ENCODE peak calls at places on chromosomes 16 and 17, in seven cellular contexts. D is ascending aorta, H is right atrium auricular region, O is heart left ventricle, Q is upper lobe of right lung, I is right cardiac atrium, S is transverse colon. Y is an unnamed sample. For H3K4me1, the result is how much of the 10 kb centered on the place peaks cover.

GRCh38 chr16:87391324-87391949 is 699 bp upstream of the MAP1LC3B start:
- DNase-seq in Q (peak), S (peak), I (peak), O (peak), D (peak), H (peak), Y (peak)

GRCh38 chr16:66324785-66325184 is 41.7 kb upstream of the CDH5 start:
- DNase-seq in O (no peak), Q (no peak), D (no peak), S (no peak), H (no peak), I (no peak), Y (peak)

GRCh38 chr16:88456356-88457292 is 3.5 kb downstream of the ZFPM1 start:
- DNase-seq in D (no peak), I (no peak), O (no peak), S (no peak), Q (no peak), H (no peak), Y (no peak)

GRCh38 chr17:78168906-78169793 is 769 bp downstream of the SYNGR2 start:
- DNase-seq in Q (peak), O (peak), H (no peak), I (peak), S (peak), D (peak), Y (peak)

GRCh38 chr17:34485999-34486398 is 93.4 kb upstream of the TMEM132E start:
- DNase-seq in O (no peak), I (no peak), D (no peak), S (no peak), Q (no peak), H (no peak), Y (no peak)

GRCh38 chr17:48024149-48025039 is 13.2 kb downstream of the COPZ2 start:
- DNase-seq in Q (peak), D (peak), S (peak), O (peak), H (no peak), I (peak), Y (peak)

GRCh38 chr16:25580071-25580470 is 111.7 kb upstream of the HS3ST4 start:
- DNase-seq in O (no peak), S (no peak), I (no peak), D (no peak), H (no peak), Q (no peak), Y (no peak)

GRCh38 chr16:25823891-25824290 is 132.1 kb downstream of the HS3ST4 start:
- DNase-seq in O (no peak), I (no peak), S (no peak), Q (peak), H (no peak), D (no peak), Y (no peak)

GRCh38 chr16:89020068-89020924 is 43.3 kb upstream of the CBFA2T3 start:
- DNase-seq in I (peak), D (no peak), H (no peak), Q (no peak), O (no peak), S (no peak), Y (no peak)

GRCh38 chr16:47666434-47666833 is 205.3 kb downstream of the PHKB start:
- DNase-seq in I (no peak), S (no peak), O (no peak), Q (no peak), D (no peak), H (no peak), Y (no peak)
- H3K4me1 ChIP-seq in I (under half), S (under half), O (under half), Q (under half), D (under half), H (under half), Y (under half)

GRCh38 chr16:68130520-68130919 is 45.4 kb downstream of the NFATC3 start:
- DNase-seq in S (no peak), Q (no peak), O (no peak), H (no peak), I (no peak), D (no peak), Y (no peak)

GRCh38 chr16:68128577-68129305 is 43.6 kb downstream of the NFATC3 start:
- DNase-seq in H (no peak), S (no peak), Q (peak), I (no peak), D (no peak), O (no peak), Y (no peak)

GRCh38 chr16:68131813-68132706 is 46.9 kb downstream of the NFATC3 start:
- DNase-seq in D (no peak), O (no peak), I (no peak), Q (no peak), S (no peak), H (no peak), Y (no peak)

DNA sequence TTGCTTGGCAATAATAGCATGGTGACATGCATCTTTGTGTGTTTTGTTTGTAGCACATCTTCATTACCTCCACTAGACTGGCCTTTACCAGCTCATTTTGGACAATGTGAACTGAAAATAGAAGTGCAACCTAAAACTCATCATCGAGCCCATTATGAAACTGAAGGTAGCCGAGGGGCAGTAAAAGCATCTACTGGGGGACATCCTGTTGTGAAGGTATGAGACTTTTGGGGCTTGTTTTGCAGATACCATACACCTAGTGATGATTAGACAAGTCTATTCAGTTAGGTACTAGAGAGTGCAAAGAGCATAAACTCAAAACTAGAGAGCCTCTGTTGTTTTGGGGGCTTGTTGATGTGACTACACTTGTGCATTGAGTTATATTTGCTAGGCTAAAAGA is 41.2 kb downstream of the NFATC3 start:
- DNase-seq in H (no peak), D (no peak), S (no peak), Q (no peak), I (no peak), O (no peak), Y (no peak)
- H3K4me1 ChIP-seq in H (under half), D (under half), S (under half), Q (under half), I (under half), O (under half), Y (under half)

GRCh38 chr17:57987582-57988300 is at the start of gene VEZF1:
- DNase-seq in I (peak), S (peak), Q (peak), D (peak), H (no peak), O (peak), Y (peak)
- H3K4me1 ChIP-seq in I (under half), S (under half), Q (under half), D (under half), H (under half), O (under half), Y (half or more)

GRCh38 chr16:2712546-2712945 is 7.5 kb downstream of the PRSS27 start:
- DNase-seq in I (no peak), S (no peak), Q (no peak), H (no peak), O (no peak), D (no peak), Y (no peak)

GRCh38 chr16:2713985-2714774 is 5.8 kb downstream of the PRSS27 start:
- DNase-seq in I (no peak), Q (no peak), D (no peak), O (no peak), S (no peak), H (no peak), Y (no peak)

GRCh38 chr16:2712063-2712441 is 8.0 kb downstream of the PRSS27 start:
- DNase-seq in I (no peak), H (no peak), Q (no peak), D (no peak), S (no peak), O (no peak), Y (no peak)

GRCh38 chr16:2715064-2715463 is 5.0 kb downstream of the PRSS27 start:
- DNase-seq in H (no peak), D (no peak), O (no peak), Q (no peak), I (no peak), S (no peak), Y (no peak)

GRCh38 chr16:2713523-2713922 is 6.5 kb downstream of the PRSS27 start:
- DNase-seq in Q (no peak), H (no peak), D (no peak), S (no peak), O (no peak), I (no peak), Y (no peak)
- H3K4me1 ChIP-seq in Q (under half), H (under half), D (under half), S (under half), O (under half), I (under half), Y (under half)

GRCh38 chr16:11390573-11391495 is 45.6 kb downstream of the RMI2 start:
- DNase-seq in Q (no peak), O (no peak), H (no peak), D (no peak), I (no peak), S (no peak), Y (no peak)
- H3K4me1 ChIP-seq in Q (under half), O (under half), H (under half), D (under half), I (under half), S (under half), Y (under half)

GRCh38 chr17:61641715-61642114 is 50.7 kb upstream of the NACA2 start:
- DNase-seq in H (no peak), O (no peak), D (no peak), I (no peak), S (no peak), Q (no peak), Y (no peak)
- H3K4me1 ChIP-seq in H (under half), O (under half), D (under half), I (under half), S (under half), Q (under half), Y (under half)

DNA sequence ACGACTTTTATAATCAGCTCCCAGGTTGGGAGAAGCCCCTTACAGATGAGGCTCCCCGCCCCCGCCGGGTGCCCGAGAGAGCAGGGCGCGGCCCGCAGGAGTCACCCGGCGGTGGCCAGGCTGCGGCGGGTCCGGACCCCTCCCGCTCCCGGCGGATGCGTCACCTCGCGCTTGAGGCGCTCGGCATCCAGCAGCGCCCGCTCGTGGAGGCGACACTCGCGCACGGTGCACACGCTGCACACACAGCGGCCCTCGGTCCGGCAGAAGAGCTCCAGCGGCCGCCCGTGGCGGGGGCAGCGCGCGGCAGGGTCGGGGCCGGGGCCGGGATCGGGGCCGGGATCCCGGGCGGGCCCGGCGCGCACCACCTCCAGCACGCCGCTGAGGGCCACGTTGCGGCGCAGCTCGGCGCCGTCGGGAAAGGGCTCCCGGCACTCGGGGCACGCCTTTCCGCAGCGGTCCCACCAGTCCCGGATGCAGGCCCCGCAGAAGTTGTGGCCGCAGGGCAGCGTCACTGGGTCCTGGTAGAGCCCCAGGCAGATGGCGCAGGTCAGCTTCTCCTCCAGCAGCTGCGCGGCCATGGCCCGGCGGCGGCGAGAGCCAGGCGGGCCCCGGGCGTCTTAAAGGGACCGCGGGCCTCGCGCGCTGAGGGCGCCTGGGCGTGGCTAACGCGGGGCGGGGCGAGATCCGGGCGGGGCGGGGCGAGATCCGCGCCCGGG is at the start of gene TRIM65:
- DNase-seq in I (peak), H (peak), D (peak), Q (peak), O (peak), S (peak), Y (peak)
- H3K4me1 ChIP-seq in I (under half), H (under half), D (under half), Q (under half), O (under half), S (under half), Y (under half)